ENCODE peak calls at places on chromosomes 16 and 17, in five cellular contexts. U is omental fat pad, C is upper lobe of right lung, Z is mucosa of descending colon, M is cardiac fibroblast. A is an unnamed sample.

GRCh38 chr17:72743037-72743467 is 349.4 kb downstream of the SLC39A11 start:
- DNase-seq in U (no peak), C (no peak), Z (no peak), M (no peak), A (no peak)

GRCh38 chr17:41678411-41678906 is 10.2 kb upstream of the EIF1 start:
- DNase-seq in U (no peak), C (no peak), Z (no peak), M (peak), A (no peak)

GRCh38 chr17:42431758-42432161 is 8.7 kb upstream of the CAVIN1 start:
- DNase-seq in U (no peak), C (no peak), Z (no peak), M (peak), A (no peak)

GRCh38 chr16:872436-873242 is 72.1 kb upstream of the GNG13 start:
- DNase-seq in U (no peak), C (no peak), Z (no peak), M (no peak), A (no peak)

GRCh38 chr17:75250009-75250471 is 11.4 kb downstream of the GGA3 start:
- DNase-seq in U (no peak), C (no peak), Z (no peak), M (peak), A (no peak)

GRCh38 chr16:58418026-58418425 is 25.8 kb downstream of the GINS3 start:
- DNase-seq in U (no peak), C (no peak), Z (no peak), M (no peak), A (no peak)

GRCh38 chr16:89960966-89961365 is 12.4 kb downstream of the DEF8 start:
- DNase-seq in U (no peak), C (no peak), Z (no peak), M (no peak), A (no peak)

GRCh38 chr17:64006361-64007088 is 8.4 kb downstream of the PRR29 start:
- DNase-seq in U (no peak), C (no peak), Z (no peak), M (peak), A (peak)

GRCh38 chr17:16407911-16408588 is 7.3 kb upstream of the TRPV2 start:
- DNase-seq in U (peak), C (no peak), Z (peak), M (peak), A (no peak)

GRCh38 chr16:1394367-1394951 is 20.0 kb downstream of the UNKL start:
- DNase-seq in U (no peak), C (no peak), Z (no peak), M (no peak), A (no peak)

GRCh38 chr16:74743668-74744299 is 30.8 kb downstream of the FA2H start:
- DNase-seq in U (peak), C (peak), Z (peak), M (peak), A (no peak)

GRCh38 chr17:17496189-17497064 is at the start of gene RASD1:
- DNase-seq in U (peak), C (peak), Z (peak), M (peak), A (peak)

GRCh38 chr17:6639651-6640535 is 618 bp downstream of the KIAA0753 start:
- DNase-seq in U (no peak), C (peak), Z (peak), M (peak), A (no peak)

GRCh38 chr17:36496018-36496789 is 9.7 kb downstream of the ZNHIT3 start:
- DNase-seq in U (no peak), C (no peak), Z (no peak), M (no peak), A (no peak)

GRCh38 chr16:68190099-68190498 is 45.8 kb downstream of the ESRP2 start:
- DNase-seq in U (no peak), C (no peak), Z (no peak), M (no peak), A (no peak)

GRCh38 chr16:81497690-81498089 is 53.1 kb downstream of the CMIP start:
- DNase-seq in U (no peak), C (no peak), Z (no peak), M (no peak), A (no peak)

GRCh38 chr17:36768355-36768754 is 167.0 kb downstream of the MRM1 start:
- DNase-seq in U (no peak), C (no peak), Z (no peak), M (no peak), A (no peak)

GRCh38 chr17:27663862-27664605 is 33.0 kb downstream of the LGALS9 start:
- DNase-seq in U (no peak), C (peak), Z (no peak), M (no peak), A (no peak)

GRCh38 chr16:79658301-79659001 is 57.9 kb upstream of the MAF start:
- DNase-seq in U (no peak), C (no peak), Z (peak), M (peak), A (no peak)

GRCh38 chr16:67882374-67883145 is 2.1 kb upstream of the NRN1L start:
- DNase-seq in U (no peak), C (no peak), Z (no peak), M (no peak), A (no peak)

GRCh38 chr16:88298166-88298881 is 84.4 kb upstream of the ZNF469 start:
- DNase-seq in U (no peak), C (no peak), Z (no peak), M (peak), A (no peak)

GRCh38 chr17:80265205-80266068 is 4.8 kb downstream of the RNF213 start:
- DNase-seq in U (no peak), C (peak), Z (peak), M (no peak), A (no peak)

GRCh38 chr17:78223765-78224164 is 7.7 kb upstream of the TMEM235 start:
- DNase-seq in U (no peak), C (no peak), Z (no peak), M (no peak), A (no peak)

DNA sequence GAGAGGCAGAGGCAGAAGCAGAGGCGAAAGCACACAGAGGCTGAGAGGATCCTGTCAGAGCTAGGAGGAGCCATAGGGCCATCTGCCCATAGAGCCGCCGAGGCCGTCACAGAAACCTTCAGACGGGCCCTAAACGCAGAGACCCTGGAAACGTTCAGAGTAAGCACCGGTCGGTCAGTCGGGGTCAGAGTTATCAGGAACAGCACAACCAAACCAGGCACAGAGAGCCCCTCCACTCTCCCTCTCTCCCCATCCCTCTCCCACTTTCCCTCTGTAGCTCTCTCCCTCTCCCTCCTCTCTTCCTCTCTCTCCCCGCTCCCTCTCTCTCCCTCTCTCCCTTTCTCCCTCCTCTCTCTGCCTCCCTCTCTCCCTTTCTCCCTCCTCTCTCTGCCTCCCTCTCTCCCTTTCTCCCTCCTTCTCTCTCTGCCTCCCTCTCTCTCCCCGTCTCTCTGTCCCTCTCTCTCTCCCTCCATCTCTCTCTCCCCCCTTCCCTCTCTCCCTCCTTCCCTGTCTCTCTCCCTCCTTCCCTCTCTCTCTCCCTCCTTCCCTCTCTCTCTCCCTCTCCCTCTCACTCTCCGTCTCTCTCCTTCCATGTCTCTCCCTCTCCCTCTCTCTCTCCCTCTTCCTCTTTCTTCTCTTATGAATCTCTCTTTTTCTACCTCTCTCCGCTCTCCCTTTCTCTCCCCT is 138.9 kb downstream of the C16orf95 start:
- DNase-seq in U (no peak), C (no peak), Z (no peak), M (peak), A (no peak)
- TF ChIP-seq CTCF in U (no peak), C (no peak), Z (no peak), M (no peak), A (no peak)

GRCh38 chr16:72857841-72858594 is 189.9 kb downstream of the ZFHX3 start:
- DNase-seq in U (no peak), C (peak), Z (no peak), M (no peak), A (no peak)

GRCh38 chr16:72854537-72854936 is 193.4 kb downstream of the ZFHX3 start:
- DNase-seq in U (no peak), C (peak), Z (no peak), M (no peak), A (no peak)

GRCh38 chr16:72859581-72859980 is 188.3 kb downstream of the ZFHX3 start:
- DNase-seq in U (no peak), C (no peak), Z (no peak), M (no peak), A (no peak)

GRCh38 chr16:72858611-72859493 is 189.1 kb downstream of the ZFHX3 start:
- DNase-seq in U (no peak), C (peak), Z (no peak), M (peak), A (no peak)

GRCh38 chr16:72856797-72857196 is 191.1 kb downstream of the ZFHX3 start:
- DNase-seq in U (no peak), C (peak), Z (peak), M (peak), A (no peak)
- TF ChIP-seq CTCF in U (no peak), C (peak), Z (no peak), M (peak), A (peak)

GRCh38 chr16:30760160-30760559 is 1.7 kb downstream of the CFAP119 start:
- DNase-seq in U (no peak), C (peak), Z (no peak), M (no peak), A (no peak)
- TF ChIP-seq CTCF in U (no peak), C (no peak), Z (no peak), M (no peak), A (no peak)

GRCh38 chr17:40109471-40109824 is 9.1 kb upstream of the NR1D1 start:
- DNase-seq in U (no peak), C (no peak), Z (peak), M (peak), A (no peak)
- TF ChIP-seq CTCF in U (no peak), C (peak), Z (no peak), M (peak), A (peak)

DNA sequence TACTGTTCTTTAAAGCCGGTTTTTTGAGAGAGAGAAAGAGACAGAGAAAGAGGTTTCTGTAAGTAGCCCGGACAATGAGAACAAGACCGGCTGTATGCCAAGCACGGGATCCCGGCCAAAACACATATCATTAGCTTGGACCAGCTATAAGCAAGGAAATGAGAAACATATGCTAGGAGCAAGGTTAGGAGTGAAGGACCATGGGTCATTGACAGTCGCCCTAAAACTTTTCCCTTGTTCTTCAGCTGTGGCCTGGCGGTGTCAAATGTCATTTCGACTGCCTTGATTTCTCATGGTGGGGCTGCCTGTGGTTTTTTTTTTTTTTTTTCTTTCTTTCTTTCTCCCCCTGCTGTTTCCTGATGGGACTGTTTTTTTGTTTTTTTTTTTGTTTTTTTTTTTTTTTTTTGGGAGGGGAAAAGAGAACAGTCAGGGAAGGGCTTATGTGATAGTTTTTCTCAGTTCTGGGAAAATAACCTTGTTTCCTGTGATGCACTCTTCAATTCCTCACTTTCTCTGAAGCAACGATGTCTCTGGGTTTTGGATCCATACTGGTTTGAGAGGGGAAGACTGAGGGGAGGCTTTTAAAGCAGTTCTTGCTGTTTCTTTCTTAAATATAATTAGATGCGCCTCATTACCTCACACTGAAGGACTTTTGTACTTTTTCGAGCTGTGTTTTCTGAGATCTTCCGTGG is 124.8 kb upstream of the ZFHX3 start:
- DNase-seq in U (no peak), C (peak), Z (peak), M (peak), A (peak)
- TF ChIP-seq CTCF in U (no peak), C (peak), Z (no peak), M (peak), A (peak)

DNA sequence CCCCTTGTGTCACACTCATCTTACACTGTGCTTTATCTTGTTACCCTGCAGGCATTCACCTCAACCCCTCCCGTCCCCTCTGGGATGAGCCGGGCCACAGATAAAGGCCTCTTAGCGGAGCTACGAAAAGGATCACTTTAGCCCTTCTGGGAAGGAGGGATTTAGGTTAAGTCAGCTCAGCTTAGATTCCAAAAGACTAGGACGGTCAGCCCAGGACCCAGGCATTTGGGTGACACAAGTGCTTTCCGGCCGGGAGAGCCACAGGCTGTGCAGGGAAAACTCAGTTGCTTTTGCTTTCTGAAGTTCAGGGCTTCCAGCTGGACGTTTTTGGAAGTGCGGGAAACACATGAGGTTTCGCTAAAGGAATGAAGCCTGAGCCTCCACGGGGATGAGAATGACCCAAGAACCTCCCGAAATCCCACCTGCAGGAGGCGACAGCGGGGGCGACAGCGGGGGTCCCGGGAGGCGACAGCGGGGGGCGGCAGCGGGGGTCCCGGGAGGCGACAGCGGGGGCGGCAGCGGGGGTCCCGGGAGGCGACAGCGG is 11.6 kb upstream of the METRNL start:
- DNase-seq in U (no peak), C (peak), Z (no peak), M (no peak), A (no peak)
- TF ChIP-seq CTCF in U (no peak), C (no peak), Z (no peak), M (no peak), A (peak)

GRCh38 chr17:45300060-45300751 is 16.6 kb downstream of the MAP3K14 start:
- DNase-seq in U (no peak), C (no peak), Z (no peak), M (no peak), A (no peak)
- TF ChIP-seq CTCF in U (no peak), C (no peak), Z (no peak), M (no peak), A (no peak)

DNA sequence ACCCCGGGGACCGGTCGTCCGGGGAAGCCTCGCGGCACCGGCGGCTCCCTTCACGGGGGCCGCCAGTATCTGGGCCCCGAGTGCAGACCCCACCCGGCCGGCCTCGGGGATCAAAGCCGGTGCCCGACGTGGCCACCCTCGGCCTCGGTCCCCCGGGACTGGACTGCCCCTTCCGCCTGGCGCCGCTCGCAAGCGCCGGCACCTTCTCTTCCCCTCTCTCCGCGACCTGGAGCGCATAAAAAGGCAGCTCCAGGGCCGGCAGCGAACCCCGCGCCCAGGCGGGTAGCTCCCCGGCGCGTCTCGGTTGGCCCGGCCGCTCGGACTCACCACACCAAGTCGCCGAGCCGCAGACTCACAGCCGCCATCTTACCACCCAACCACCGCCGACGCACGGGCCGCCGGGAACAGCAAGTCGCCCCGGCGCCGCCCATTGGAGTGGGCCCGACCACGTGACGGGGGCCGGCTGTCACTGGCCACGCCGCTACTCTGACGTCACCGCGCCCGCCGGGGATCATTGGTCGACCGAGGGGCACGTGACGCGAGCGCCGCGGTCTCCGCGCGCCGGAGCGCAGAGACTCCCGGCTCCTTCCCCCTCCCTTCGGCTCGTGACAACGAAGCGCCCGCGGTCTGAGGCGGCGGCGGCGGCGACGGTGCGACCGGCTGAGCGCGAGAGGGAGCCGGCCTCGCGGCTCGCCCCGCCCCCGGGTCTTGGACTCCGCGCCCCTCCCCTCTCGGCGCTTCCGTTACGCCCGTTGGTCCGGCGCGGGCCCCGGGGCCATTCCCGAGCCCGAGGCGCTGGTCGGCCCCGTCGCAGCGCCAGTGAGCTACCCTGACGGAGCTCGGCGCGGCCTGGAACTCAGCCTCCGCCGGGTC is at the start of the genes GLYR1 and UBN1:
- DNase-seq in U (peak), C (peak), Z (peak), M (peak), A (peak)
- TF ChIP-seq CTCF in U (no peak), C (no peak), Z (no peak), M (no peak), A (no peak)

DNA sequence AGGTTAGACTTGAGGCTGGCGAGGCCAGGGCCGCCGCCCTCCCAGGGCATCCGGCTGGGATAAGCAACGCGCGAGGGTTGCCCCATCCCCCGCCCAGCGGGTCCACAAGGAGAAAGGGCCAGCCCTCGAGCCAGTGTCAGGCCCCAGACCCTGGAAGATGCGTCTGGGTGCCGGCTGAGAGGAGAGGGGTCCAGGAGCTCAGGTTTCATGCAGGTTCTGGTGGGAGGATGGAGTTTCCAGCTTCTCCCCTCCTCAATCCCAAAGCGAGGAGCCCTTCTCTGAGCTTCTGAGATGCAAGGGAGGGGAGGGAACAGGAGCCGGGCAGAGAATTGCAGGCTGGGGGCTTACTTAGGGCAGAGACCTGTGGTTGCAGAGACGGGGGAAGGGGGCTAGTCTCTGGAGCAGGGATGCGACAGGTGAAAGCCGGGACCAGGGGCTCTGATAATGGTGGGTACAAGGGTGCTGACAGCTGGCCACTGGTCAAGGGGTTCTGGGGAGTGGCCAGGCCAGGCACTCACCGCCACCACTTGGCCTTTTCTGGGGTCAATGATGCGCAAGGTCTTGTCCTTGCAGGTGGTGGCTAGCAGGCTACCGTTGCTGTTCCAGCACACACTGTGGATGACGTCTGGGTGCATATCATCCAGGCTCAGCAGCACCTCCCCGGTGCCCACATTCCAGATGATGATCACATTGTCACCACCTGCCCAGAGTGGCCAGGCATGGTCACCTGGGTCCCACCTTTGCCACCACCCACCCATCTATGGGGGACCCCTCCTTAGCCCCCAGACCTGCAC is 4.2 kb downstream of the CORO6 start:
- DNase-seq in U (no peak), C (no peak), Z (no peak), M (no peak), A (no peak)
- TF ChIP-seq CTCF in U (no peak), C (no peak), Z (no peak), M (no peak), A (peak)